ENCODE peak calls at places on chromosomes 13 and 19, in nine cellular contexts. Z is psoas muscle; V is uterus; I is colonic mucosa; R is activated CD8-positive, alpha-beta memory T cell treated with anti-CD3 and anti-CD28 coated beads, Interleukin-2, amount 10 ng/mL, durations not matched to agents 7 days and 5 days; C is stimulated activated effector memory CD8-positive, alpha-beta T cell treated with anti-CD3 and anti-CD28 coated beads, Interleukin-12 subunit alpha, Interleukin-12 subunit beta, amount 100 ng/mL, for 72 hours; O is AG08396; A is erythroblast; K is RWPE1. P is an unnamed sample.

GRCh38 chr19:35851213-35852028 is 883 bp downstream of the NPHS1 start:
- DNase-seq in O (no peak), K (no peak), Z (no peak), C (no peak), A (no peak), I (no peak), R (no peak), V (no peak), P (no peak)

GRCh38 chr13:77536358-77536757 is 852 bp downstream of the SCEL start:
- DNase-seq in K (no peak), R (no peak), V (no peak), C (no peak), O (no peak), I (no peak), A (no peak), Z (no peak), P (no peak)

GRCh38 chr13:110327036-110327790 is 20.1 kb downstream of the COL4A2 start:
- DNase-seq in A (no peak), I (no peak), R (no peak), K (no peak), Z (no peak), O (no peak), C (no peak), V (no peak), P (peak)

GRCh38 chr13:87661471-87661870 is 9.7 kb upstream of the SLITRK5 start:
- DNase-seq in K (no peak), O (no peak), I (no peak), C (no peak), V (no peak), Z (no peak), A (no peak), R (no peak), P (peak)

GRCh38 chr19:7766535-7766934 is 3.5 kb downstream of the CLEC4M start:
- DNase-seq in I (no peak), R (no peak), C (no peak), O (no peak), Z (no peak), A (no peak), K (no peak), V (no peak), P (no peak)

GRCh38 chr13:45207319-45207718 is 6.5 kb upstream of the KCTD4 start:
- DNase-seq in A (no peak), C (no peak), O (no peak), I (no peak), V (no peak), Z (no peak), K (no peak), R (no peak), P (no peak)

GRCh38 chr13:70708744-70709143 is 600.5 kb upstream of the KLHL1 start:
- DNase-seq in C (no peak), I (no peak), A (no peak), R (no peak), V (no peak), K (no peak), O (no peak), Z (no peak), P (no peak)

GRCh38 chr13:50645092-50645491 is 198.4 kb downstream of the DLEU7 start:
- DNase-seq in K (peak), R (no peak), C (no peak), A (no peak), V (no peak), Z (no peak), O (no peak), I (no peak), P (peak)

GRCh38 chr13:106517151-106517847 is 18.2 kb downstream of the EFNB2 start:
- DNase-seq in O (no peak), V (no peak), I (no peak), K (no peak), R (no peak), C (no peak), A (no peak), Z (no peak), P (no peak)

GRCh38 chr13:32284927-32285632 is 30.1 kb downstream of the ZAR1L start:
- DNase-seq in A (no peak), I (no peak), K (peak), R (no peak), O (peak), C (no peak), Z (no peak), V (no peak), P (peak)

GRCh38 chr13:113397606-113398425 is 33.9 kb upstream of the GRTP1 start:
- DNase-seq in R (no peak), C (no peak), Z (no peak), V (no peak), A (no peak), O (no peak), K (no peak), I (no peak), P (no peak)

GRCh38 chr19:33366127-33366526 is 7.4 kb upstream of the CEBPG start:
- DNase-seq in I (peak), R (no peak), K (no peak), Z (no peak), O (no peak), A (no peak), V (no peak), C (no peak), P (no peak)

GRCh38 chr19:7618366-7618765 is 11.0 kb downstream of the XAB2 start:
- DNase-seq in V (no peak), A (peak), Z (no peak), O (no peak), K (no peak), I (peak), C (no peak), R (no peak), P (no peak)

GRCh38 chr13:76023644-76024043 is 387.5 kb downstream of the LMO7 start:
- DNase-seq in K (peak), I (no peak), A (no peak), O (no peak), R (no peak), C (no peak), V (no peak), Z (no peak), P (peak)

GRCh38 chr13:35965226-35965927 is 165.8 kb downstream of the DCLK1 start:
- DNase-seq in O (no peak), R (no peak), V (no peak), A (no peak), Z (no peak), C (no peak), K (no peak), I (no peak), P (no peak)

GRCh38 chr13:33642374-33643065 is 175.4 kb upstream of the RFC3 start:
- DNase-seq in I (no peak), A (no peak), V (peak), C (no peak), K (peak), O (peak), Z (peak), R (no peak), P (no peak)

GRCh38 chr13:111215081-111216047 is 100.3 kb downstream of the ARHGEF7 start:
- DNase-seq in K (no peak), Z (peak), V (no peak), C (no peak), I (no peak), A (no peak), O (no peak), R (no peak), P (no peak)

GRCh38 chr13:100234524-100235136 is 145.7 kb downstream of the PCCA start:
- DNase-seq in O (peak), Z (no peak), R (no peak), I (no peak), A (no peak), K (no peak), V (no peak), C (no peak), P (peak)

GRCh38 chr19:51531349-51532315 is at the start of gene SIGLEC6:
- DNase-seq in K (no peak), V (peak), C (no peak), O (no peak), Z (peak), R (peak), A (peak), I (peak), P (no peak)

GRCh38 chr19:52648336-52648990 is 10.3 kb upstream of the ZNF83 start:
- DNase-seq in K (no peak), Z (no peak), O (no peak), A (no peak), I (no peak), C (no peak), V (no peak), R (no peak), P (peak)

GRCh38 chr19:48806518-48806817 is 4.4 kb downstream of the BCAT2 start:
- DNase-seq in R (peak), A (peak), V (peak), K (peak), I (peak), C (peak), O (no peak), Z (peak), P (peak)

GRCh38 chr13:60759499-60759898 is 362.5 kb downstream of the TDRD3 start:
- DNase-seq in A (peak), R (no peak), I (peak), Z (no peak), C (no peak), O (no peak), V (no peak), K (peak), P (peak)

GRCh38 chr19:7458675-7459074 is 30.2 kb downstream of the PEX11G start:
- DNase-seq in K (no peak), R (no peak), I (no peak), A (no peak), O (no peak), Z (no peak), C (no peak), V (no peak), P (no peak)

GRCh38 chr13:76861859-76862258 is 24.3 kb downstream of the KCTD12 start:
- DNase-seq in Z (no peak), K (no peak), A (no peak), V (no peak), O (no peak), I (no peak), C (no peak), R (no peak), P (no peak)

GRCh38 chr13:25874907-25875306 is 176.9 kb downstream of the SHISA2 start:
- DNase-seq in O (no peak), R (peak), C (no peak), A (no peak), Z (no peak), K (no peak), I (no peak), V (no peak), P (no peak)

GRCh38 chr13:93147946-93148345 is 78.7 kb upstream of the GPC6 start:
- DNase-seq in Z (no peak), I (no peak), V (no peak), O (no peak), C (no peak), K (no peak), A (no peak), R (no peak), P (peak)

GRCh38 chr19:58317481-58318072 is 9.2 kb upstream of the ZSCAN22 start:
- DNase-seq in A (peak), R (no peak), O (peak), C (no peak), I (no peak), V (no peak), K (peak), Z (no peak), P (peak)

GRCh38 chr13:111388851-111389500 is 68.5 kb downstream of the TEX29 start:
- DNase-seq in I (no peak), K (no peak), A (no peak), V (no peak), Z (no peak), R (peak), C (no peak), O (no peak), P (no peak)

GRCh38 chr13:100128373-100128772 is 39.5 kb downstream of the PCCA start:
- DNase-seq in K (no peak), C (no peak), R (no peak), I (no peak), Z (no peak), O (peak), A (peak), V (no peak), P (peak)

GRCh38 chr19:40596608-40597328 is 4.4 kb upstream of the LTBP4 start:
- DNase-seq in K (no peak), R (no peak), A (peak), V (peak), C (no peak), O (peak), I (peak), Z (peak), P (no peak)

GRCh38 chr13:87810391-87810801 is 139.2 kb downstream of the SLITRK5 start:
- DNase-seq in O (no peak), I (no peak), R (no peak), Z (no peak), V (no peak), K (no peak), C (no peak), A (no peak), P (no peak)